ENCODE peak calls at places on chromosomes 13 and 19, in seven cellular contexts. D is erythroblast; N is NCI-H1105; R is activated CD4-positive, alpha-beta T cell treated with anti-CD3 and anti-CD28 coated beads for 24 hours; U is T follicular helper cell; B is iris pigment epithelial cell; H is neural crest cell. E is an unnamed sample.

GRCh38 chr13:21576424-21576823 is 27.5 kb downstream of the MICU2 start:
- DNase-seq in D (peak), N (no peak), R (no peak), U (no peak), B (peak), H (no peak), E (no peak)

GRCh38 chr13:114339779-114340534 is 25.7 kb downstream of the CHAMP1 start:
- DNase-seq in D (peak), N (peak), R (no peak), U (peak), B (peak), H (no peak), E (no peak)

GRCh38 chr19:6132482-6132881 is 3.0 kb upstream of the ACSBG2 start:
- DNase-seq in D (no peak), N (no peak), R (no peak), U (no peak), B (no peak), H (no peak), E (no peak)

GRCh38 chr13:33441015-33441414 is 155.5 kb upstream of the STARD13 start:
- DNase-seq in D (no peak), N (no peak), R (no peak), U (no peak), B (peak), H (no peak), E (no peak)

GRCh38 chr13:73984949-73985691 is 149.1 kb downstream of the KLF12 start:
- DNase-seq in D (no peak), N (no peak), R (peak), U (peak), B (no peak), H (no peak), E (no peak)

GRCh38 chr19:38285567-38285966 is 18.5 kb upstream of the C19orf33 start:
- DNase-seq in D (no peak), N (no peak), R (no peak), U (no peak), B (peak), H (no peak), E (no peak)

GRCh38 chr19:53333071-53333465 is 481 bp upstream of the ZNF845 start:
- DNase-seq in D (peak), N (no peak), R (no peak), U (peak), B (no peak), H (peak), E (no peak)

GRCh38 chr19:3618144-3618810 is 8.3 kb downstream of the CACTIN start:
- DNase-seq in D (peak), N (no peak), R (peak), U (peak), B (peak), H (peak), E (no peak)

GRCh38 chr13:112457485-112457884 is 81.3 kb downstream of the SPACA7 start:
- DNase-seq in D (no peak), N (no peak), R (no peak), U (no peak), B (no peak), H (no peak), E (no peak)

GRCh38 chr13:67048084-67048792 is 181.9 kb downstream of the PCDH9 start:
- DNase-seq in D (no peak), N (no peak), R (no peak), U (no peak), B (peak), H (no peak), E (peak)

E was measured in astrocyte.